ENCODE peak calls at places on chromosomes 4 and X, in ten cellular contexts. J is lung, V is uterus, T is left lung, N is body of pancreas, Q is heart right ventricle, P is tibial artery, E is cardiac muscle cell, U is PC-3, G is right lobe of liver. O is an unnamed sample.

GRCh38 chr4:99300934-99301333 is 10.1 kb upstream of the ADH1A start:
- DNase-seq in N (peak; percentile 82), P (peak; percentile 93), E (peak; percentile 99), T (peak; percentile 73), V (peak; percentile 80), Q (peak; percentile 85), G (peak; percentile 76), U (peak; percentile 36), J (peak; percentile 84), O (peak; percentile 39)

GRCh38 chr4:154010377-154010776 is 221.5 kb upstream of the SFRP2 start:
- DNase-seq in P (peak; percentile 49), G (no peak), N (peak; percentile 12), V (peak; percentile 83), U (no peak), T (no peak), J (no peak), Q (no peak), E (no peak), O (no peak)

GRCh38 chr4:167774646-167775045 is 317.7 kb upstream of the ANXA10 start:
- DNase-seq in P (no peak), Q (no peak), G (no peak), E (no peak), J (no peak), T (no peak), V (no peak), U (no peak), N (no peak), O (no peak)

GRCh38 chr4:175309041-175309440 is 390.9 kb downstream of the ADAM29 start:
- DNase-seq in E (no peak), N (no peak), V (no peak), Q (no peak), U (peak; percentile 43), P (no peak), T (no peak), G (no peak), J (no peak), O (no peak)

GRCh38 chrX:43375146-43375545 is 281.0 kb upstream of the MAOA start:
- DNase-seq in U (no peak), G (no peak), J (no peak), V (no peak), T (no peak), N (no peak), P (no peak), E (no peak), Q (no peak), O (no peak)

GRCh38 chrX:29257516-29257915 is 670.3 kb downstream of the IL1RAPL1 start:
- DNase-seq in N (no peak), G (no peak), V (no peak), T (no peak), Q (no peak), E (peak; percentile 70), U (no peak), J (no peak), P (no peak), O (no peak)

GRCh38 chr4:186765138-186765537 is 41.5 kb upstream of the FAT1 start:
- DNase-seq in U (no peak), J (no peak), G (no peak), T (no peak), N (no peak), V (no peak), P (peak; percentile 28), Q (no peak), E (peak; percentile 62), O (peak; percentile 86)

GRCh38 chr4:10554694-10555093 is 97.5 kb upstream of the ZNF518B start:
- DNase-seq in V (peak; percentile 17), J (peak; percentile 44), N (peak; percentile 55), G (peak; percentile 48), E (peak; percentile 84), P (peak; percentile 54), T (no peak), Q (peak; percentile 32), U (peak; percentile 77), O (peak; percentile 64)

GRCh38 chrX:39705299-39705698 is 392.5 kb downstream of the BCOR start:
- DNase-seq in Q (peak; percentile 52), P (peak; percentile 66), G (peak; percentile 86), J (peak; percentile 75), N (peak; percentile 62), V (peak; percentile 83), T (peak; percentile 69), E (peak; percentile 92), U (peak; percentile 87), O (peak; percentile 79)

GRCh38 chr4:24091632-24092240 is 201.9 kb upstream of the PPARGC1A start:
- DNase-seq in N (no peak), Q (no peak), U (no peak), T (no peak), G (no peak), V (no peak), J (no peak), E (peak; percentile 9), P (no peak), O (no peak)

GRCh38 chr4:134952305-134952704 is 750.7 kb upstream of the PABPC4L start:
- DNase-seq in E (no peak), G (no peak), T (no peak), Q (no peak), U (no peak), V (no peak), P (no peak), J (no peak), N (no peak), O (no peak)

GRCh38 chr4:128658214-128658621 is 151.3 kb upstream of the JADE1 start:
- DNase-seq in N (no peak), J (no peak), P (no peak), T (no peak), U (no peak), E (peak; percentile 45), V (no peak), Q (no peak), G (no peak), O (no peak)
- H3K4me1 ChIP-seq in N (peaks cover 37% of the 10 kb centered on the region), J (peaks cover 5% of the 10 kb centered on the region), P (no peaks in the 10 kb centered on the region), T (no peaks in the 10 kb centered on the region), U (no peaks in the 10 kb centered on the region), E (peaks cover 10% of the 10 kb centered on the region), V (peaks cover 11% of the 10 kb centered on the region), Q (peaks cover 20% of the 10 kb centered on the region), G (no peaks in the 10 kb centered on the region), O (peaks cover 3% of the 10 kb centered on the region)

DNA sequence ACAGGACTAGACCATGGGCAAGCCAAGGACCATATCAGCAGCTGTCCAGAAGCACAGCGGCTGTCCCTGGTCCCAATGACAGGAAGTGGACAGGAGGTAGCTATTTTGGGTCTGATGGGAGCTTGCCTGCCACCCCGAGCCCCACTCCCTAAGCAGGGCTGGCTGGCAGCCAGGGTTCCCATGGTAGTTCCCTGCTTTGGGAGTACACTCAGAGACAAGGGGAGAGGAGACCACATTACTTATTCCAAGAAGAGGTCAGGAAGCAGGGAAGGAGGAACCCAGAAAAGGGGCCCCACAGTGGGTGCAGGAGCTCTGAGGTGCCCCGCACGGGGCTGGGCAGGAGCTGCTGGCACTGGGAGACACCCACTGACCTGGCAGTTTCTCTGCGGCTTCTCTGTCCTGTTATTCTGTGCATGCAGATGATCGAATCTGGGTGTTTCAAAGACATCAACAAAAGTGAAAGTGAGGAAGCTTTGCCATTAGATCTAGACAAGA is 36.3 kb downstream of the HTT-AS start:
- DNase-seq in Q (peak; percentile 65), V (no peak), U (no peak), P (peak; percentile 50), T (no peak), G (no peak), E (peak; percentile 17), N (peak; percentile 15), J (no peak), O (no peak)
- H3K4me3 ChIP-seq in Q (peak overlapping the region; percentile 37), V (peak overlapping the region; percentile 11), U (no peak overlapping the region), P (peak overlapping the region; percentile 32), T (no peak overlapping the region), G (no peak overlapping the region), E (no peak overlapping the region), N (no peak overlapping the region), J (no peak overlapping the region), O (no peak overlapping the region)

GRCh38 chr4:108168672-108169562 is at the start of gene LEF1:
- DNase-seq in P (no peak), J (no peak), E (peak; percentile 42), G (no peak), T (no peak), U (peak; percentile 20), Q (no peak), N (peak; percentile 30), V (no peak), O (peak; percentile 54)

GRCh38 chr4:108169639-108170038 is 907 bp upstream of the LEF1 start:
- DNase-seq in G (no peak), T (no peak), N (no peak), J (no peak), U (no peak), Q (no peak), E (no peak), P (no peak), V (no peak), O (no peak)

GRCh38 chr4:108171541-108172230 is 3.0 kb upstream of the LEF1 start:
- DNase-seq in E (no peak), V (no peak), Q (no peak), P (no peak), G (no peak), J (no peak), U (no peak), T (no peak), N (no peak), O (no peak)

GRCh38 chr4:108172231-108172779 is 3.6 kb upstream of the LEF1 start:
- DNase-seq in Q (peak; percentile 6), J (no peak), G (no peak), P (no peak), N (no peak), E (peak; percentile 29), U (no peak), V (no peak), T (no peak), O (no peak)

GRCh38 chr4:108170729-108171540 is 2.2 kb upstream of the LEF1 start:
- DNase-seq in P (no peak), V (no peak), N (no peak), T (no peak), G (no peak), J (no peak), E (no peak), U (no peak), Q (no peak), O (no peak)
- H3K27ac ChIP-seq in P (no peak overlapping the region), V (no peak overlapping the region), N (no peak overlapping the region), T (no peak overlapping the region), G (no peak overlapping the region), J (no peak overlapping the region), E (no peak overlapping the region), U (no peak overlapping the region), Q (no peak overlapping the region), O (no peak overlapping the region)

GRCh38 chr4:152660526-152660925 is 19.3 kb downstream of the TMEM154 start:
- DNase-seq in T (no peak), G (no peak), J (no peak), U (no peak), Q (no peak), V (no peak), E (no peak), N (no peak), P (no peak), O (no peak)

GRCh38 chr4:152663203-152664066 is 16.4 kb downstream of the TMEM154 start:
- DNase-seq in T (no peak), J (no peak), Q (no peak), P (no peak), G (no peak), E (no peak), U (no peak), V (no peak), N (no peak), O (no peak)

GRCh38 chr4:152659806-152660205 is 20.0 kb downstream of the TMEM154 start:
- DNase-seq in J (no peak), T (no peak), V (no peak), P (no peak), U (no peak), Q (no peak), N (no peak), G (no peak), E (no peak), O (no peak)

GRCh38 chr4:152657657-152658056 is 22.1 kb downstream of the TMEM154 start:
- DNase-seq in J (no peak), N (no peak), Q (no peak), P (no peak), G (no peak), V (no peak), E (no peak), T (no peak), U (no peak), O (no peak)

GRCh38 chr4:152661649-152662048 is 18.1 kb downstream of the TMEM154 start:
- DNase-seq in V (no peak), J (no peak), Q (no peak), G (no peak), N (no peak), E (no peak), P (no peak), U (no peak), T (no peak), O (no peak)
- H3K4me1 ChIP-seq in V (no peaks in the 10 kb centered on the region), J (no peaks in the 10 kb centered on the region), Q (no peaks in the 10 kb centered on the region), G (no peaks in the 10 kb centered on the region), N (no peaks in the 10 kb centered on the region), E (no peaks in the 10 kb centered on the region), P (no peaks in the 10 kb centered on the region), U (no peaks in the 10 kb centered on the region), T (peaks cover 24% of the 10 kb centered on the region), O (peaks cover 5% of the 10 kb centered on the region)

O was measured in small intestine.